ENCODE peak calls at places on chromosomes 16 and 17, in six cellular contexts. B, S, J, E, R and Q are unnamed samples.

GRCh38 chr16:51155199-51155607 is 4.1 kb upstream of the SALL1 start:
- DNase-seq in J (no peak), E (no peak), R (no peak), S (no peak), B (no peak), Q (peak)

GRCh38 chr16:30992931-30993816 is 8.2 kb downstream of the HSD3B7 start:
- DNase-seq in J (no peak), R (no peak), B (no peak), S (no peak), E (no peak), Q (no peak)

GRCh38 chr17:16181581-16181980 is 33.8 kb downstream of the NCOR1 start:
- DNase-seq in E (no peak), R (no peak), S (no peak), J (no peak), B (no peak), Q (no peak)

GRCh38 chr16:22316411-22316811 is 19.2 kb downstream of the POLR3E start:
- DNase-seq in E (no peak), J (no peak), B (no peak), S (no peak), R (no peak), Q (no peak)

GRCh38 chr17:41500131-41500911 is 5.1 kb downstream of the KRT13 start:
- DNase-seq in S (no peak), B (peak), E (no peak), R (no peak), J (no peak), Q (no peak)

GRCh38 chr16:89375021-89375420 is 115.3 kb downstream of the ANKRD11 start:
- DNase-seq in S (no peak), B (no peak), J (no peak), R (no peak), E (no peak), Q (peak)

GRCh38 chr17:40567377-40567776 is 2.1 kb upstream of the CCR7 start:
- DNase-seq in E (no peak), R (no peak), B (no peak), J (no peak), S (no peak), Q (no peak)

GRCh38 chr16:56833243-56833970 is 31.6 kb upstream of the SLC12A3 start:
- DNase-seq in J (no peak), E (no peak), R (no peak), S (no peak), B (no peak), Q (no peak)

GRCh38 chr16:5349101-5349500 is 251.5 kb upstream of the EEF2KMT start:
- DNase-seq in R (no peak), J (no peak), E (no peak), S (no peak), B (no peak), Q (no peak)

GRCh38 chr16:5347561-5347960 is 250.0 kb upstream of the EEF2KMT start:
- DNase-seq in B (no peak), J (no peak), S (no peak), R (no peak), E (no peak), Q (no peak)

GRCh38 chr16:5350118-5350517 is 252.5 kb upstream of the EEF2KMT start:
- DNase-seq in E (no peak), J (no peak), B (no peak), R (no peak), S (no peak), Q (no peak)

GRCh38 chr16:5354645-5355044 is 257.1 kb upstream of the EEF2KMT start:
- DNase-seq in E (no peak), R (no peak), S (no peak), J (no peak), B (no peak), Q (no peak)

DNA sequence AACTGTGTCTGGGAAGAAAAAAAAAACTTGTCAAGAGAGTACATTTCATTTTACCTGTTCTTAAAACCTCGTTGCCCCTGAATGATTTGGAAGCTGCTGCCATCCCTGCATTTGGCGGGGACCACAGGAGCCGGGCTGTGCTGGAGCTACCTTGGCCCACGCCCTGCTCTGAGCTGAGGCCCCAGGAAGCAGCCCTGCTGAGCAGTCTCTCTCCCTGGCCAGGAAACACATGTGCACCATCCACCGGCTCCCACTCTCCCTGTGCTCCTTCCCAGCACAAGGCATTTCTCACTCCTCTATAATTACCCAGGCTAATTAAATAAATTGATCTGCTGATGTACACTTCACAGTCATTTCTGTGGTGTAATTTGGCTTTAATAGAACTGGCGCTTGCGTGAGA is 252.1 kb upstream of the EEF2KMT start:
- DNase-seq in R (no peak), E (no peak), S (no peak), B (no peak), J (no peak), Q (no peak)
- TF ChIP-seq CTCF in R (no peak), E (no peak), S (no peak), B (no peak), J (no peak), Q (no peak)

GRCh38 chr16:24988593-24989338 is 26.4 kb downstream of the ARHGAP17 start:
- DNase-seq in J (no peak), R (no peak), E (no peak), B (peak), S (peak), Q (peak)

GRCh38 chr16:24989417-24989978 is 25.7 kb downstream of the ARHGAP17 start:
- DNase-seq in B (no peak), E (no peak), J (no peak), R (no peak), S (no peak), Q (peak)

GRCh38 chr16:24990803-24991202 is 24.4 kb downstream of the ARHGAP17 start:
- DNase-seq in R (no peak), S (no peak), E (no peak), J (no peak), B (no peak), Q (no peak)

GRCh38 chr16:24986512-24987303 is 28.5 kb downstream of the ARHGAP17 start:
- DNase-seq in S (no peak), B (peak), E (peak), R (no peak), J (no peak), Q (peak)

GRCh38 chr16:24988137-24988535 is 27.0 kb downstream of the ARHGAP17 start:
- DNase-seq in R (no peak), B (peak), J (no peak), S (no peak), E (no peak), Q (no peak)
- H3K4me3 ChIP-seq in R (no peak), B (no peak), J (no peak), S (no peak), E (peak), Q (no peak)

DNA sequence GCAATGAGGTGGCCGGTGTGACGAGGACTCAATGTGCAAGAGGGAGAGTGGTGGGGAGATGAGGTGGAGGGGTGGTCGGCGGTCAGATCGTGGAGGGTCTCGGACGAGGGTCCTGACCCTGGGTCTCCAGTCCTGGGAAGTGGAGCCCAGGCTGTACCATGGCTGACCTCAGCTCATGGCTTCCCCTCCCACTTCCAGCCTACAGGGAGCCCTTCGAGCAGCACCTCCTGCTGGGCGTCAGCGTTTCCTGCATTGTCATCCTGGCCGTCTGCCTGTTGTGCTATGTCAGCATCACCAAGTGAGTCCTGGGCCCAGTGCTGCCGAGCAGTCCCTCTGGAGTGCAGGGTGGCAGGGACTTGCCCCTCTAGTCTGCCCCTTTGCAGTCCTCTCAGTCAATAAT is 41.8 kb downstream of the IL4R start:
- DNase-seq in B (peak), E (peak), R (peak), S (peak), J (no peak), Q (peak)
- TF ChIP-seq CTCF in B (peak), E (peak), R (peak), S (no peak), J (peak), Q (peak)

GRCh38 chr17:9021985-9022552 is 759 bp downstream of the NTN1 start:
- DNase-seq in B (peak), E (peak), S (no peak), R (no peak), J (peak), Q (peak)

GRCh38 chr17:9024497-9024896 is 3.2 kb downstream of the NTN1 start:
- DNase-seq in R (no peak), B (no peak), S (no peak), E (no peak), J (no peak), Q (no peak)

GRCh38 chr17:9022553-9023388 is 1.5 kb downstream of the NTN1 start:
- DNase-seq in E (peak), B (peak), R (no peak), J (no peak), S (no peak), Q (peak)

GRCh38 chr17:9021158-9021984 is at the start of gene NTN1:
- DNase-seq in R (peak), S (peak), E (peak), B (peak), J (peak), Q (peak)

DNA sequence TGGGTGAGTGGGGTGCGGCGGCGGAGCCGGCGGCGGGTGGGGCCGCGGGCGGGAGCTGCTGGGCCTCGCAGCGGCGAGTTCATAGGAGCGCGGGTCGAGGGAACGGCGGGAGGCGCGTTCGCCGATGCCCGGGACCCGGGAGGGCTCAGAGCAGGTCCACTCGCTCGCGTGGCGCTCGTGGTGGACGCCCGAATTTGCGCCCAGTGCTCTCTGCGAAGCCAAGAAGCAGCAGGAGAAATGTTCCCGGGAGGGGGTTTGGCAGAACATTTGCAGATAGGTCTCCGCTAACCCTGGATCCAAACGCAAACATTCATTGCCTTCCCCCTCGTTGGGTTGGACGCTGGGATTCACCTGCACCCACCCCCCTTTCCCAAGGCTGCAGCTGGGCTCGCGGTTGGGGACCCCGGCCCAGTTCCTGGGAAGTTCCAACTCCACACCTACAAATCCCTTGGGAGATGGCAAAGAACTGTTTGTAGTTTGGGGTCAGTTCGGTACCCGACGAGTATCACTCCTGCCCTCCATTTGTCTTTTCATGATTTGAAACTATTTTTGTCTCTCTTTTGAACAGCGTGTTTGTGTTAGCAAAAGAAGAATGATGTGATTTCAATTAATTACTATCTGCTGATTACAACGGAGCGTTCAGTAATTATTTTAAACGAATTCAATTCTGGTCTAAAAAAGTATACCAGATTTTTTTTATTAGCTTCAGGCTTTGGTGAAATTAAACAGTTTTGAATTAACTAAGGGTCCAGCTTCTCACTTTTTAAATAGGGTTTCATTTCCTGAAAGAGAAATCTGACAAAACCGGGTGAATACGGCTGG is 2.3 kb downstream of the NTN1 start:
- DNase-seq in J (no peak), E (no peak), B (no peak), S (no peak), R (no peak), Q (no peak)
- H3K4me3 ChIP-seq in J (no peak), E (peak), B (no peak), S (peak), R (peak), Q (no peak)

GRCh38 chr17:82232876-82233785 is 4.3 kb downstream of the SLC16A3 start:
- DNase-seq in R (no peak), B (no peak), S (no peak), E (peak), J (peak), Q (no peak)

GRCh38 chr17:82232322-82232785 is 3.5 kb downstream of the SLC16A3 start:
- DNase-seq in J (no peak), E (no peak), R (no peak), B (no peak), S (no peak), Q (no peak)

GRCh38 chr17:82231312-82231561 is 2.4 kb downstream of the SLC16A3 start:
- DNase-seq in R (no peak), J (no peak), S (no peak), E (no peak), B (no peak), Q (no peak)

GRCh38 chr17:82230627-82231311 is 1.9 kb downstream of the SLC16A3 start:
- DNase-seq in E (peak), S (peak), J (peak), R (peak), B (peak), Q (peak)

GRCh38 chr17:82231562-82232321 is 2.9 kb downstream of the SLC16A3 start:
- DNase-seq in S (peak), J (peak), E (peak), B (peak), R (peak), Q (peak)
- TF ChIP-seq CTCF in S (no peak), J (no peak), E (no peak), B (no peak), R (no peak), Q (no peak)

GRCh38 chr17:77882040-77882439 is 76.5 kb upstream of the TNRC6C start:
- DNase-seq in B (no peak), R (peak), E (no peak), J (no peak), S (no peak), Q (no peak)
- H3K4me3 ChIP-seq in B (no peak), R (no peak), E (no peak), J (no peak), S (no peak), Q (no peak)

GRCh38 chr16:4511441-4512082 is 27.0 kb downstream of the CDIP1 start:
- DNase-seq in J (no peak), B (peak), E (peak), R (no peak), S (peak), Q (no peak)
- TF ChIP-seq CTCF in J (peak), B (peak), E (peak), R (peak), S (peak), Q (peak)

GRCh38 chr17:1559047-1559742 is 3.4 kb downstream of the PITPNA start:
- DNase-seq in R (no peak), B (no peak), E (no peak), S (no peak), J (peak), Q (no peak)

GRCh38 chr17:1559743-1560581 is 2.6 kb downstream of the PITPNA start:
- DNase-seq in E (no peak), B (no peak), J (peak), R (no peak), S (no peak), Q (no peak)

GRCh38 chr17:1557355-1558095 is 5.1 kb downstream of the PITPNA start:
- DNase-seq in J (peak), S (no peak), B (peak), E (no peak), R (no peak), Q (peak)

GRCh38 chr17:1560582-1561170 is 1.9 kb downstream of the PITPNA start:
- DNase-seq in B (no peak), E (no peak), R (no peak), S (no peak), J (peak), Q (no peak)

DNA sequence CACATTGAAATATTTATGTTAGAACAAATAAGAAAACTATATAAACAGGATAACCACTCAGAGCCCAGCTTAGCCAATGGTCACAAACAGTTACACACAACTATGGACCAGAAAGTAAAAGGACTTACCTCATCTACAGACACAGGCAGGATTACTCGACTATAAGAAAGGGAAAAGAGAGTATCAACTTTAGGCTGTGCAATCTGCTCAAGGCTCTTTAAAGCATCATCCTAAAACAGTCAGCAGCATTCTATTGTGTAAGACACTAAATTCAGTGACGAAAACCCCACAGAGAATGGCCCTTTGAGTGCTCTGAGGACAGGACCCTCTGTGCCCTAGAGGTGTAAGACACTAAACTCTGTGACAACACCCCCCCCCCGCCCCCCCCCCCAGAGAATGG is 4.2 kb downstream of the PITPNA start:
- DNase-seq in B (no peak), S (no peak), R (no peak), J (no peak), E (no peak), Q (peak)
- H3K4me3 ChIP-seq in B (no peak), S (no peak), R (no peak), J (no peak), E (no peak), Q (no peak)